ENCODE peak calls at places on chromosomes 11 and 22, in seven cellular contexts. X is OCI-LY7, A is choroid plexus epithelial cell, K is IMR-90, Z is keratinocyte, O is HFF-Myc, V is GM23338. T is an unnamed sample.

GRCh38 chr11:26134481-26135355 is 197.2 kb upstream of the ANO3 start:
- DNase-seq in K (peak), Z (no peak), X (peak), V (peak), A (peak), O (no peak), T (no peak)

GRCh38 chr11:117706322-117706814 is 90.6 kb downstream of the DSCAML1 start:
- DNase-seq in A (no peak), X (no peak), O (no peak), V (no peak), K (no peak), Z (no peak), T (no peak)

GRCh38 chr11:33478111-33478573 is 221.0 kb downstream of the HIPK3 start:
- DNase-seq in O (no peak), V (peak), X (peak), K (no peak), A (peak), Z (no peak), T (no peak)

GRCh38 chr22:28021116-28021997 is 102.3 kb upstream of the PITPNB start:
- DNase-seq in X (no peak), O (no peak), A (no peak), K (no peak), Z (no peak), V (no peak), T (no peak)

GRCh38 chr22:19472233-19472632 is 6.8 kb downstream of the UFD1 start:
- DNase-seq in O (no peak), Z (no peak), X (no peak), K (no peak), A (no peak), V (no peak), T (no peak)

GRCh38 chr11:69888671-69889076 is 69.5 kb upstream of the FGF3 start:
- DNase-seq in O (peak), A (peak), Z (peak), V (peak), X (peak), K (peak), T (peak)

GRCh38 chr22:35629406-35630234 is 12.5 kb upstream of the MB start:
- DNase-seq in K (peak), V (peak), Z (peak), A (peak), O (peak), X (peak), T (no peak)

GRCh38 chr11:69335461-69336386 is 41.8 kb downstream of the MYEOV start:
- DNase-seq in O (no peak), V (no peak), X (no peak), A (no peak), Z (no peak), K (no peak), T (no peak)

GRCh38 chr11:47504910-47505309 is 48.0 kb downstream of the CELF1 start:
- DNase-seq in X (no peak), A (no peak), O (no peak), Z (no peak), V (no peak), K (no peak), T (no peak)

GRCh38 chr11:126679033-126679432 is 321.5 kb downstream of the KIRREL3 start:
- DNase-seq in Z (no peak), A (no peak), O (no peak), K (no peak), X (no peak), V (no peak), T (no peak)

GRCh38 chr11:104484784-104485554 is 321.0 kb upstream of the PDGFD start:
- DNase-seq in K (peak), A (peak), Z (no peak), X (no peak), V (no peak), O (no peak), T (no peak)

GRCh38 chr11:104487035-104487775 is 323.3 kb upstream of the PDGFD start:
- DNase-seq in K (peak), A (peak), X (no peak), V (no peak), O (no peak), Z (no peak), T (no peak)

GRCh38 chr11:104490182-104490581 is 326.2 kb upstream of the PDGFD start:
- DNase-seq in X (no peak), K (no peak), A (peak), Z (no peak), O (no peak), V (peak), T (no peak)
- TF ChIP-seq CTCF in X (no peak), K (no peak), A (no peak), Z (no peak), O (no peak), V (no peak), T (no peak)

GRCh38 chr22:47376901-47377520 is 614.6 kb downstream of the TBC1D22A start:
- DNase-seq in K (no peak), X (no peak), O (peak), A (no peak), Z (no peak), V (no peak), T (no peak)

GRCh38 chr22:47374273-47374771 is 611.9 kb downstream of the TBC1D22A start:
- DNase-seq in V (no peak), X (no peak), O (no peak), K (no peak), Z (no peak), A (no peak), T (no peak)

GRCh38 chr22:47374901-47375575 is 612.6 kb downstream of the TBC1D22A start:
- DNase-seq in V (no peak), Z (no peak), A (no peak), K (no peak), X (no peak), O (no peak), T (no peak)

GRCh38 chr22:47376322-47376700 is 613.9 kb downstream of the TBC1D22A start:
- DNase-seq in O (no peak), X (no peak), V (no peak), A (no peak), Z (no peak), K (no peak), T (no peak)

DNA sequence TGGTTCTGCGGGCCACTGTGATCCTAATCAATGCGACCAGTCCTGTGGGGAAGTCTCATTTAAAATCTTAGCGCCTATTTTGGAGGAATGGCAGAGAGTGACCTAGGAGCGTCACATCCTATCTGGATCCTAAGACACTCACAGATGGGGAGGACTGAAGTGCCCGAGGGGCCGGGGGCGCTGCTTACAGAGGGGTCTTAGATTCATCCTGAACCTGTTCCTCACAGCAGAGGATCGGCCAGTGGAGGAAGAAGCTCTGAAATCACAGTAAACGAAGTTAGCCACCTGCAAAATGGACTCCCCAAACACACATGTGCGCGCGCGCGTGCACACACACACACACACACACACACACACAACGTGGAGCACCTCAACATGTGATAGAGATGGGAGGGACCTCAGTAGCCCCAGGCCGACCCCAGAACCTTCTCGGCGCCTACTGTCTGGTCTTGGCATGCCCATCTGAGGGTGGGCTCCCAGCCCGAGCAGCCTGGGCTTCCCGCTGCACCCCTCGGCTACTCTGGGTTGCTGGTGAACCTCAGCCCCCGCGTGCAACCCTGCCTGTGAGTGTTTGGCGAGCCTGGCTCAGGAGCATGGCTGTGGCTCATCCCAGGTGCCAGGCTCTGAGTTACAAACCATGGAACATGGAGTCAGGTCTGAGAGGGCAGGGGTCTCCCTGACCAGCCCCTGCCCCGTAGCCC is 613.3 kb downstream of the TBC1D22A start:
- DNase-seq in K (no peak), X (no peak), A (no peak), O (no peak), V (no peak), Z (no peak), T (no peak)
- H3K4me3 ChIP-seq in K (no peak), X (no peak), A (no peak), O (no peak), V (no peak), Z (no peak), T (no peak)

DNA sequence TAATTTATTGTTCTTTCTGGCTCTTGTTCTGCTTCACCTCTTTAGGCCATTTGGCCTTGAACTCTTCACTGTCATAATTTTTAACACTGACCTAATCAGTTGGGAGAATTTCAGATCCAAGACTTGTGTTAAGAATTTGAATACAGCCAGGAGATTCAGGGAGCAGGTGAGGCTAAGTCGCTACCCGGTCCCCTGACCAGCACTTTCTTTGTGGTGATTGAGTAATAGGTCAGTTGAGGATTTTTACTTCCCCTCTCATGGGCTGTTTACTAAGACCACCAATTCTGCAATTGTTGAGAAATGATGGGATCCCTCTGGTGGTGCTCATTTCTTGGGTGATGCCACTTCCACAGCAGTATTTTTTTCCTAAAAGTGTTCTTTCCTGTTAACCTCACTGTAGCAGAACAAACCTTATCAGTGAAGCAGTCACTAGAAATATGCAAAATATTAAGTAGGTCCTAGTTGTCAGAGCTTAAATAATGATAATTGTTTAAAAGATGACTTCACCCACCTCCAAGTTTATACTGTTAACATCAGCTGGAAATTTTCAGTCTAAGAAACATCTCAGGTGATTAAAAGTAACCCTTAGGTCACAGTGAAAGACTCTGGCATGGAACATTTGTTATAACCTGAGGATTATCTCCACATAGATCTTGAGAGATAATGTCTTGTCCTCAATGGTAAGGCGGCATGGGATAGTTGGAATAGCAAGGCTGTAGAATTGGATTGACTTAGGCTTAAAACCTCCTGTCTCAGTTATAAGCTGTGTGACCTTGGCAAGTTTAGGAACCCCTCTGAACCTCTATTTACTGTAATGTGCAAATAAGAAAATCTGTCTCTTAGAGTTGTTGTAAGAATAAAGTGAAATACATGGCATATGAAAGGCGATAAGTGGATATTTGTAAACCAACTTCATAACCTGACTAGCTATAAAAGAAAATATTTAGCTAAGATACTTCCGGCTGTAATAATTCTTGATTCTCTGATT is 41.3 kb downstream of the POLD3 start:
- DNase-seq in A (no peak), Z (no peak), O (no peak), V (no peak), X (no peak), K (no peak), T (no peak)
- TF ChIP-seq CTCF in A (no peak), Z (no peak), O (no peak), V (no peak), X (no peak), K (no peak), T (no peak)

DNA sequence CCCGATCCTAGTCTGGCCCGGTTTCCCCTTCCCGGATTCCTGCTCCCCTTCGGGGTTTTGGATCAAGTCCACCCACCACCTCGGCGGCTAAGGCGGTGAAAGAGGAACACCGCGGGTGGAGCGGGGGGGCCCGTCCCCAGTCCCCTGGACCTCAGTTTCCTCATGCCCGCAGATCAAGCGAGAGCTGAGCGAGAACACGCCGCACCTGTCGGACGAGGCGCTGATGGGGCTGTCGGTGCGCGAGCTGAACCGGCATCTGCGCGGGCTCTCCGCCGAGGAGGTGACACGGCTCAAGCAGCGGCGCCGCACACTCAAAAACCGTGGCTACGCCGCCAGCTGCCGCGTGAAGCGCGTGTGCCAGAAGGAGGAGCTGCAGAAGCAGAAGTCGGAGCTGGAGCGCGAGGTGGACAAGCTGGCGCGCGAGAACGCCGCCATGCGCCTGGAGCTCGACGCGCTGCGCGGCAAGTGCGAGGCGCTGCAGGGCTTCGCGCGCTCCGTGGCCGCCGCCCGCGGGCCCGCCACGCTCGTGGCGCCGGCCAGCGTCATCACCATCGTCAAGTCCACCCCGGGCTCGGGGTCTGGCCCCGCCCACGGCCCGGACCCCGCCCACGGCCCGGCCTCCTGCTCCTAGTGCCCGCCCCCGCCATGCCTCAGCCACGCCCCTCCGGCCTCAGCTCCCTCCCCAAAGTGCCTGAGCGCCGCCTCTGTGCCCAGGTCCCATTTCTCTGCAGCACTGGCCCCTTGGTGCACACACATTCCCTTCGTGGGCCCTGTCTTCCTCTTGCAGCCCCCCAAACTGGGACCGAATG is 12.7 kb downstream of the MAFF start:
- DNase-seq in Z (no peak), K (peak), X (peak), O (no peak), V (peak), A (peak), T (no peak)
- H3K4me3 ChIP-seq in Z (no peak), K (no peak), X (peak), O (peak), V (peak), A (peak), T (peak)

DNA sequence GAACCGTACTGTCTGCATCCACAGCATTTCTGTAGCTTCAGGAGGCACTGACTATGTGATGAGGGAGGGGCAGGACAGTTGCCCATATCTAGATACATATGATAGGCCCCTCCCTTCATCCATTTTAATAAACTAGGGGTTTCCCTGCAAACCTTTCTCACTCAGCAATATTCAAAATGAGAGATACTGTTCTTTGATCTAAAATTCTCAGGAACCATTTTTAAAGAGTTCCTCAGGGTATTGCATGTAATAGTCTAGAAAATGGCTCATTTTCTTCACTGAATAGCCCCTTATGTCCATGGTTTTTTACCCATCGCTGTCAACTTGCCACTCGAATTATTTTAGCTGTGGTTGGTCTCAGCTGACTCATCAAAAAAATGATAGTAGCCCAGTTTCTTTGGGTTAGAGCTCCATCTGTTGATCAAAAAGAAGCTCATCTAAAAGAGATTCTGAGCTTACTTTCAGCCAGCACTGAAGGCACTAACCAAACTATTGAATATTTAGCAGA is 37.0 kb upstream of the DNAJB7 start:
- DNase-seq in V (peak), Z (no peak), A (peak), O (peak), K (peak), X (peak), T (peak)
- TF ChIP-seq CTCF in V (peak), Z (peak), A (peak), O (peak), K (peak), X (peak), T (peak)

DNA sequence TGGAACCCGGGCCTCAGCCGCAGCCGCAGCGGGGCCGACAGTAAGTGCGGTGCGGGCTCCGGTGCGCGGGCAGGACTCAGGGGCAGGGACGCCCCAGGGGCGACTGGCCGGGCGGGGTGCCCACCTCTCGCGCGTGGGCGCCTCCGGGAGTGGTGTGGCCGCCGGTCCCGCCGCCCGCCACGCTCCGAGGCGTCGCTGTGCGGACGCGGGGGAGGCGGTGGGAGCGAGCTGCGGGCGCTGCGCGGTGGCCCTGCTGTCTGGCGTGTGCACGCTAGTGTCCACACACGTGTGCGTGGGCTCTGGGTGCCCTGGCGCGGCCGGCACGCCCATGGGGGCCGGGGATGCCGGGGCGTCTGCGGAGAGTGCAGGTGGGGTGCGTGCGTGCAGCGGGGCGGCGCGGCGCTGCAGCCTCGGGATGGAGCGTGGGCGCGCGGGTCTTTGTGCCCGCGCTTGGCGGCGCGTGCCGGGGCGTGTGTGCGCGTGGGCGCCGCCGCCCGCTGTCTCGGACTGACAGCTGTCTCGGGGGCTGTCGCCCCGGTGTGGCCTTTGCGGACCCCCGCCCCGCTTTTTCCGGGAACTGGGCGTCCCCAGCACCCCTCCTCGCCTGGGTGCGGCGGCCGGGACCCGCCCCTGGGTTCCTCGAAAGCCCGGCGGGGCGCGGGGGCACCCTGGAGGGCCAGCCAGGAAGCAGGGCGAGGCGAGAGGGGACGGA is 800 bp downstream of the KCNK4 start:
- DNase-seq in V (no peak), A (no peak), X (no peak), O (no peak), K (no peak), Z (no peak), T (no peak)
- H3K4me3 ChIP-seq in V (peak), A (no peak), X (no peak), O (peak), K (peak), Z (peak), T (no peak)

DNA sequence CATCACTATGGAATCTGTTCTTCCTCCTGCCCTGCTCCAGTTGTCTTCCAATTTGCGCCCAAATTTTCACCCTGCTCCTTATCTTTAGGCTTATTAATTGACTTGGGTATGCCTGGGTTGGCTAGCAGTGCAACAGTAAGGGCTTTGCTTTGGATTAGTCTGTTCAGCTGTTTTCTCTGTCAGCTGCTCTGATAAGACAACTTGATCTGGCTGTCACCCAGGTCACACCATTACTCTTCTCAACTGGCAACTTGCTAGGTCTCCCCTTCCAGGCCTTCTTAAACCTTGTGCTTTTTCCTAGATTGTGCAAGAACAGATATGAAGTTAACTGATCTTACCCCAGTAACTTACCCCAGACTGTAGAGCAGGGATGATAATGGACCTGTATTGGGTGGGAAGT is 357.8 kb upstream of the LARGE1 start:
- DNase-seq in V (no peak), Z (no peak), X (no peak), K (no peak), A (no peak), O (no peak), T (no peak)
- TF ChIP-seq CTCF in V (no peak), Z (no peak), X (no peak), K (no peak), A (no peak), O (no peak), T (no peak)

T was measured in GM12864.